ENCODE peak calls at places on chromosomes 5 and 9, in six cellular contexts. T is heart right ventricle, F is memory B cell, K is head of caudate nucleus, I is retinal pigment epithelial cell, U is DMS153. P is an unnamed sample.

GRCh38 chr5:131774652-131775367 is 22.0 kb downstream of the FNIP1 start:
- DNase-seq in F (no peak), K (no peak), U (no peak), T (no peak), I (no peak), P (no peak)

GRCh38 chr5:10707198-10708187 is 53.5 kb downstream of the DAP start:
- DNase-seq in K (no peak), F (no peak), T (no peak), I (no peak), U (no peak), P (no peak)

GRCh38 chr5:103228056-103228455 is 30.5 kb upstream of the MACIR start:
- DNase-seq in K (no peak), I (no peak), U (no peak), T (no peak), F (no peak), P (no peak)

GRCh38 chr5:80653497-80653896 is 955 bp upstream of the MSH3 start:
- DNase-seq in U (no peak), I (no peak), T (no peak), F (no peak), K (no peak), P (no peak)

GRCh38 chr5:25713259-25713658 is 1068.5 kb upstream of the CDH10 start:
- DNase-seq in I (no peak), T (no peak), F (no peak), U (no peak), K (no peak), P (no peak)

GRCh38 chr5:103519550-103519949 is 43.0 kb downstream of the NUDT12 start:
- DNase-seq in K (no peak), I (no peak), F (no peak), U (no peak), T (no peak), P (no peak)

GRCh38 chr9:136488247-136489214 is 5.7 kb upstream of the SEC16A start:
- DNase-seq in I (no peak), K (peak; percentile 80), U (no peak), T (peak; percentile 79), F (peak; percentile 81), P (peak; percentile 65)

GRCh38 chr5:19546521-19546920 is 441.5 kb downstream of the CDH18 start:
- DNase-seq in U (no peak), K (no peak), T (no peak), I (no peak), F (no peak), P (no peak)

GRCh38 chr9:69254223-69254622 is 70.8 kb upstream of the ENTREP1 start:
- DNase-seq in F (no peak), I (no peak), K (peak; percentile 40), T (no peak), U (no peak), P (no peak)

GRCh38 chr9:83538172-83538889 is at the start of gene FRMD3:
- DNase-seq in T (peak; percentile 91), F (no peak), U (peak; percentile 84), K (peak; percentile 65), I (peak; percentile 15), P (no peak)

GRCh38 chr5:42583322-42583721 is 160.1 kb downstream of the GHR start:
- DNase-seq in K (no peak), F (peak; percentile 28), U (peak; percentile 49), T (peak; percentile 22), I (no peak), P (no peak)

GRCh38 chr5:142246263-142246662 is 78.6 kb downstream of the SPRY4 start:
- DNase-seq in K (no peak), U (no peak), I (peak; percentile 90), T (no peak), F (no peak), P (no peak)

GRCh38 chr9:3285365-3286161 is 240.2 kb downstream of the RFX3 start:
- DNase-seq in U (no peak), K (no peak), T (no peak), I (no peak), F (no peak), P (no peak)

GRCh38 chr5:79974896-79975295 is 16.2 kb downstream of the MTX3 start:
- DNase-seq in I (no peak), U (no peak), K (no peak), F (no peak), T (no peak), P (no peak)

GRCh38 chr9:121781701-121782464 is 130.4 kb downstream of the DAB2IP start:
- DNase-seq in F (no peak), U (no peak), T (no peak), K (no peak), I (no peak), P (no peak)

GRCh38 chr5:116032991-116033390 is 719 bp downstream of the ARL14EPL start:
- DNase-seq in F (no peak), I (no peak), U (no peak), K (no peak), T (no peak), P (no peak)

GRCh38 chr9:101977614-101978210 is 239.3 kb upstream of the GRIN3A start:
- DNase-seq in F (no peak), I (no peak), U (no peak), T (no peak), K (no peak), P (no peak)

GRCh38 chr9:115114541-115114940 is 3.4 kb downstream of the TNC start:
- DNase-seq in U (no peak), K (no peak), F (no peak), T (no peak), I (no peak), P (no peak)

GRCh38 chr9:133029994-133030316 is 842 bp upstream of the GTF3C5 start:
- DNase-seq in K (no peak), F (no peak), I (no peak), U (no peak), T (peak; percentile 21), P (no peak)

GRCh38 chr5:145818604-145819003 is 16.5 kb downstream of the PRELID2 start:
- DNase-seq in U (no peak), T (no peak), K (no peak), F (no peak), I (no peak), P (no peak)

GRCh38 chr9:127424669-127424986 is 446 bp downstream of the ZNF79 start:
- DNase-seq in T (no peak), F (no peak), I (no peak), U (no peak), K (no peak), P (no peak)

GRCh38 chr9:89878687-89879086 is 273.9 kb downstream of the GADD45G start:
- DNase-seq in T (peak; percentile 80), F (no peak), K (no peak), I (no peak), U (peak; percentile 83), P (no peak)

GRCh38 chr9:113712053-113712452 is 164.1 kb upstream of the ZNF618 start:
- DNase-seq in K (no peak), F (no peak), T (no peak), I (peak; percentile 13), U (no peak), P (no peak)

GRCh38 chr9:134323741-134324358 is 2.4 kb upstream of the RXRA start:
- DNase-seq in I (no peak), T (peak; percentile 28), F (no peak), K (peak; percentile 50), U (peak; percentile 76), P (no peak)